ENCODE peak calls at places on chromosomes 2 and 18, in four cellular contexts. G is T-cell, W is KBM-7, V is A673. Z is an unnamed sample.

GRCh38 chr18:23683671-23684070 is 5.6 kb upstream of the LAMA3 start:
- DNase-seq in G (no peak), W (no peak), V (no peak), Z (no peak)

GRCh38 chr2:54074636-54075341 is 40.6 kb upstream of the ACYP2 start:
- DNase-seq in G (no peak), W (no peak), V (no peak), Z (no peak)

GRCh38 chr2:178194600-178195389 is 483 bp downstream of the OSBPL6 start:
- DNase-seq in G (no peak), W (peak), V (peak), Z (no peak)

GRCh38 chr2:78201064-78201575 is 678.9 kb upstream of the LRRTM4 start:
- DNase-seq in G (no peak), W (no peak), V (no peak), Z (no peak)

GRCh38 chr2:20661981-20662937 is 4.7 kb upstream of the GDF7 start:
- DNase-seq in G (no peak), W (no peak), V (no peak), Z (no peak)

GRCh38 chr2:153864022-153864421 is 7.7 kb upstream of the GALNT13 start:
- DNase-seq in G (no peak), W (no peak), V (no peak), Z (no peak)

GRCh38 chr2:185780890-185781289 is 42.3 kb downstream of the FSIP2 start:
- DNase-seq in G (no peak), W (no peak), V (no peak), Z (no peak)

GRCh38 chr2:58890865-58891525 is 649.9 kb upstream of the FANCL start:
- DNase-seq in G (no peak), W (no peak), V (no peak), Z (no peak)

GRCh38 chr2:65291221-65292094 is 63.8 kb downstream of the ACTR2 start:
- DNase-seq in G (no peak), W (peak), V (no peak), Z (no peak)

Z was measured in GDM1.